ENCODE peak calls at places on chromosomes 13 and 19, in eight cellular contexts. One of them, this sample, is unnamed.

GRCh38 chr13:111387026-111387871 is 66.8 kb downstream of the TEX29 start:
- DNase-seq in neural progenitor cell: no peak
- DNase-seq in hepatocyte: no peak
- DNase-seq in HCT116: no peak
- DNase-seq in PC-3: no peak
- DNase-seq in GM23338: no peak
- DNase-seq in GM23248: no peak
- DNase-seq in OCI-LY7: no peak
- DNase-seq in this sample: no peak

GRCh38 chr19:31378404-31378803 is 29.2 kb upstream of the TSHZ3 start:
- DNase-seq in neural progenitor cell: no peak
- DNase-seq in hepatocyte: peak
- DNase-seq in HCT116: no peak
- DNase-seq in PC-3: peak
- DNase-seq in GM23338: no peak
- DNase-seq in GM23248: peak
- DNase-seq in OCI-LY7: no peak
- DNase-seq in this sample: no peak

GRCh38 chr19:32816555-32817099 is 52.9 kb downstream of the SLC7A9 start:
- DNase-seq in neural progenitor cell: no peak
- DNase-seq in hepatocyte: no peak
- DNase-seq in HCT116: no peak
- DNase-seq in PC-3: no peak
- DNase-seq in GM23338: peak
- DNase-seq in GM23248: no peak
- DNase-seq in OCI-LY7: no peak
- DNase-seq in this sample: no peak

GRCh38 chr13:113545455-113545930 is 39.1 kb upstream of the TFDP1 start:
- DNase-seq in neural progenitor cell: no peak
- DNase-seq in hepatocyte: no peak
- DNase-seq in HCT116: no peak
- DNase-seq in PC-3: no peak
- DNase-seq in GM23338: no peak
- DNase-seq in GM23248: peak
- DNase-seq in OCI-LY7: no peak
- DNase-seq in this sample: no peak

GRCh38 chr13:73849292-73849691 is 284.9 kb downstream of the KLF12 start:
- DNase-seq in neural progenitor cell: peak
- DNase-seq in hepatocyte: peak
- DNase-seq in HCT116: peak
- DNase-seq in PC-3: peak
- DNase-seq in GM23338: peak
- DNase-seq in GM23248: peak
- DNase-seq in OCI-LY7: peak
- DNase-seq in this sample: peak

GRCh38 chr13:79806821-79807220 is 325.9 kb downstream of the NDFIP2 start:
- DNase-seq in neural progenitor cell: no peak
- DNase-seq in hepatocyte: no peak
- DNase-seq in HCT116: no peak
- DNase-seq in PC-3: no peak
- DNase-seq in GM23338: no peak
- DNase-seq in GM23248: no peak
- DNase-seq in OCI-LY7: no peak
- DNase-seq in this sample: no peak

GRCh38 chr13:112643759-112644459 is 45.9 kb upstream of the ATP11A start:
- DNase-seq in neural progenitor cell: no peak
- DNase-seq in hepatocyte: no peak
- DNase-seq in HCT116: no peak
- DNase-seq in PC-3: peak
- DNase-seq in GM23338: no peak
- DNase-seq in GM23248: no peak
- DNase-seq in OCI-LY7: no peak
- DNase-seq in this sample: no peak

GRCh38 chr19:58473775-58474174 is 2.4 kb upstream of the ZNF446 start:
- DNase-seq in neural progenitor cell: no peak
- DNase-seq in hepatocyte: no peak
- DNase-seq in HCT116: no peak
- DNase-seq in PC-3: no peak
- DNase-seq in GM23338: no peak
- DNase-seq in GM23248: no peak
- DNase-seq in OCI-LY7: no peak
- DNase-seq in this sample: no peak

GRCh38 chr19:19459707-19460251 is 54.3 kb downstream of the GATAD2A start:
- DNase-seq in neural progenitor cell: no peak
- DNase-seq in hepatocyte: no peak
- DNase-seq in HCT116: no peak
- DNase-seq in PC-3: peak
- DNase-seq in GM23338: no peak
- DNase-seq in GM23248: peak
- DNase-seq in OCI-LY7: peak
- DNase-seq in this sample: no peak

GRCh38 chr19:35856546-35857149 is at the start of gene KIRREL2:
- DNase-seq in neural progenitor cell: peak
- DNase-seq in hepatocyte: peak
- DNase-seq in HCT116: no peak
- DNase-seq in PC-3: no peak
- DNase-seq in GM23338: peak
- DNase-seq in GM23248: no peak
- DNase-seq in OCI-LY7: peak
- DNase-seq in this sample: no peak

DNA sequence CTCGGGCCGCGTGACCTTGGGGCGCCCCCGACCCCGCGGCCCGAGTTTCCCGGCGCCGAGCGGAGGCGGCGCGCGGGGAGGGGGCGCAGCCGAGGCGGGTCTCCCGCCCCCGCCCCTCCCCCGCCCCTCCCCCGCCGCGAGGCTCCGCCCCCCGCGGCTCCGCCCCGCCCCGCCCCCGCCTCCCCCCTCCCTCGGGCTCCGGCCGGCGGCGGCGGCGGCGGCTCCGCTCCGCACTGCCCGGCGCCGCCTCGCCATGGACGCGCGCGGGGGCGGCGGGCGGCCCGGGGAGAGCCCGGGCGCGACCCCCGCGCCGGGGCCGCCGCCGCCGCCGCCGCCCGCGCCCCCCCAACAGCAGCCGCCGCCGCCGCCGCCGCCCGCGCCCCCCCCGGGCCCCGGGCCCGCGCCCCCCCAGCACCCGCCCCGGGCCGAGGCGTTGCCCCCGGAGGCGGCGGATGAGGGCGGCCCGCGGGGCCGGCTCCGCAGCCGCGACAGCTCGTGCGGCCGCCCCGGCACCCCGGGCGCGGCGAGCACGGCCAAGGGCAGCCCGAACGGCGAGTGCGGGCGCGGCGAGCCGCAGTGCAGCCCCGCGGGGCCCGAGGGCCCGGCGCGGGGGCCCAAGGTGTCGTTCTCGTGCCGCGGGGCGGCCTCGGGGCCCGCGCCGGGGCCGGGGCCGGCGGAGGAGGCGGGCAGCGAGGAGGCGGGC is at the start of gene HCN2:
- DNase-seq in neural progenitor cell: no peak
- DNase-seq in hepatocyte: no peak
- DNase-seq in HCT116: no peak
- DNase-seq in PC-3: no peak
- DNase-seq in GM23338: no peak
- DNase-seq in GM23248: peak
- DNase-seq in OCI-LY7: no peak
- DNase-seq in this sample: no peak
- TF ChIP-seq EZH2phosphoT487 in neural progenitor cell: no peak
- TF ChIP-seq EZH2phosphoT487 in hepatocyte: no peak
- TF ChIP-seq EZH2phosphoT487 in HCT116: no peak
- TF ChIP-seq EZH2phosphoT487 in PC-3: no peak
- TF ChIP-seq EZH2phosphoT487 in GM23338: no peak
- TF ChIP-seq EZH2phosphoT487 in GM23248: no peak
- TF ChIP-seq EZH2phosphoT487 in OCI-LY7: no peak
- TF ChIP-seq EZH2phosphoT487 in this sample: no peak

GRCh38 chr19:50008532-50008931 is 16.6 kb downstream of the VRK3 start:
- DNase-seq in neural progenitor cell: peak
- DNase-seq in hepatocyte: no peak
- DNase-seq in HCT116: no peak
- DNase-seq in PC-3: no peak
- DNase-seq in GM23338: peak
- DNase-seq in GM23248: peak
- DNase-seq in OCI-LY7: no peak
- DNase-seq in this sample: no peak
- TF ChIP-seq EZH2phosphoT487 in neural progenitor cell: no peak
- TF ChIP-seq EZH2phosphoT487 in hepatocyte: no peak
- TF ChIP-seq EZH2phosphoT487 in HCT116: no peak
- TF ChIP-seq EZH2phosphoT487 in PC-3: no peak
- TF ChIP-seq EZH2phosphoT487 in GM23338: no peak
- TF ChIP-seq EZH2phosphoT487 in GM23248: no peak
- TF ChIP-seq EZH2phosphoT487 in OCI-LY7: no peak
- TF ChIP-seq EZH2phosphoT487 in this sample: no peak

GRCh38 chr19:57302727-57303401 is 17.4 kb upstream of the ZNF543 start:
- DNase-seq in neural progenitor cell: no peak
- DNase-seq in hepatocyte: no peak
- DNase-seq in HCT116: no peak
- DNase-seq in PC-3: peak
- DNase-seq in GM23338: peak
- DNase-seq in GM23248: no peak
- DNase-seq in OCI-LY7: no peak
- DNase-seq in this sample: no peak

GRCh38 chr19:57305056-57305455 is 15.2 kb upstream of the ZNF543 start:
- DNase-seq in neural progenitor cell: no peak
- DNase-seq in hepatocyte: no peak
- DNase-seq in HCT116: no peak
- DNase-seq in PC-3: no peak
- DNase-seq in GM23338: no peak
- DNase-seq in GM23248: no peak
- DNase-seq in OCI-LY7: no peak
- DNase-seq in this sample: no peak

GRCh38 chr19:57302020-57302465 is 18.2 kb upstream of the ZNF543 start:
- DNase-seq in neural progenitor cell: no peak
- DNase-seq in hepatocyte: peak
- DNase-seq in HCT116: no peak
- DNase-seq in PC-3: peak
- DNase-seq in GM23338: no peak
- DNase-seq in GM23248: peak
- DNase-seq in OCI-LY7: no peak
- DNase-seq in this sample: no peak
- TF ChIP-seq EZH2phosphoT487 in neural progenitor cell: no peak
- TF ChIP-seq EZH2phosphoT487 in hepatocyte: no peak
- TF ChIP-seq EZH2phosphoT487 in HCT116: no peak
- TF ChIP-seq EZH2phosphoT487 in PC-3: no peak
- TF ChIP-seq EZH2phosphoT487 in GM23338: no peak
- TF ChIP-seq EZH2phosphoT487 in GM23248: no peak
- TF ChIP-seq EZH2phosphoT487 in OCI-LY7: no peak
- TF ChIP-seq EZH2phosphoT487 in this sample: no peak

DNA sequence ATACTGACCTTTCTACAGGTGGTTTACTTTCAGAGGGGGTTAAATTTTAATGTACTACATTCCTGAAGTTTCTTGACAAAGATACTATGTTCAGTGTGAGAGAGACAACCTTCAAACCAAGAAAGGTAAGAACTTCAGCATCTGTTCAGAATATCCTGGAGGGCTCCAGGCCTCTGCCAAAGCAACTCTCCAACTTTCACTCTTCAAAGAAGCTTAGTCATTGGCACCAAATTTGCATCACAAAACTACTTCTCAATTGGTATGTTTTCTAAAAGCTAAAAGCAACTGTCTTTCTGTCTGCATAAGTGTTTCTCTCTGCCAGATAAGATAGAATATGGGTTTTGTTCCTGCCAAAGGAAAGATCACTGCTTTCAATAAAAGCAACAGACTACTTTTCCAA is 187.4 kb downstream of the SUCLA2 start:
- DNase-seq in neural progenitor cell: no peak
- DNase-seq in hepatocyte: no peak
- DNase-seq in HCT116: no peak
- DNase-seq in PC-3: no peak
- DNase-seq in GM23338: peak
- DNase-seq in GM23248: no peak
- DNase-seq in OCI-LY7: no peak
- DNase-seq in this sample: no peak
- TF ChIP-seq EZH2phosphoT487 in neural progenitor cell: no peak
- TF ChIP-seq EZH2phosphoT487 in hepatocyte: no peak
- TF ChIP-seq EZH2phosphoT487 in HCT116: no peak
- TF ChIP-seq EZH2phosphoT487 in PC-3: no peak
- TF ChIP-seq EZH2phosphoT487 in GM23338: no peak
- TF ChIP-seq EZH2phosphoT487 in GM23248: no peak
- TF ChIP-seq EZH2phosphoT487 in OCI-LY7: no peak
- TF ChIP-seq EZH2phosphoT487 in this sample: no peak

GRCh38 chr13:22926176-22927007 is 254.4 kb upstream of the SGCG start:
- DNase-seq in neural progenitor cell: peak
- DNase-seq in hepatocyte: peak
- DNase-seq in HCT116: no peak
- DNase-seq in PC-3: no peak
- DNase-seq in GM23338: peak
- DNase-seq in GM23248: peak
- DNase-seq in OCI-LY7: no peak
- DNase-seq in this sample: no peak
- TF ChIP-seq EZH2phosphoT487 in neural progenitor cell: no peak
- TF ChIP-seq EZH2phosphoT487 in hepatocyte: no peak
- TF ChIP-seq EZH2phosphoT487 in HCT116: no peak
- TF ChIP-seq EZH2phosphoT487 in PC-3: no peak
- TF ChIP-seq EZH2phosphoT487 in GM23338: no peak
- TF ChIP-seq EZH2phosphoT487 in GM23248: no peak
- TF ChIP-seq EZH2phosphoT487 in OCI-LY7: no peak
- TF ChIP-seq EZH2phosphoT487 in this sample: no peak

This sample was measured in MM.1S.